ENCODE peak calls at places on chromosomes 2 and 18, in four cellular contexts. One of them, this sample, is unnamed.
A peak's percentile ranks its signal among the peaks of the same experiment; 100 is the strongest.

GRCh38 chr2:80169811-80170594 is 134.5 kb downstream of the LRRTM1 start:
- DNase-seq in OCI-LY7: no peak
- DNase-seq in left lung: no peak
- DNase-seq in prostate gland: no peak
- DNase-seq in this sample: no peak

GRCh38 chr18:57674891-57675290 is 53.3 kb upstream of the NARS1 start:
- DNase-seq in OCI-LY7: no peak
- DNase-seq in prostate gland: no peak
- DNase-seq in left lung: no peak
- DNase-seq in this sample: no peak

GRCh38 chr2:62406573-62407043 is 99.4 kb downstream of the TMEM17 start:
- DNase-seq in prostate gland: no peak
- DNase-seq in left lung: no peak
- DNase-seq in OCI-LY7: no peak
- DNase-seq in this sample: no peak

GRCh38 chr2:112089375-112089774 is 34.3 kb downstream of the TMEM87B start:
- DNase-seq in left lung: no peak
- DNase-seq in OCI-LY7: no peak
- DNase-seq in prostate gland: no peak
- DNase-seq in this sample: no peak

GRCh38 chr18:76466410-76466991 is 28.5 kb downstream of the ZNF516 start:
- DNase-seq in OCI-LY7: no peak
- DNase-seq in prostate gland: no peak
- DNase-seq in left lung: peak; percentile 81
- DNase-seq in this sample: no peak

GRCh38 chr2:37615808-37616673 is 55.4 kb downstream of the CDC42EP3 start:
- DNase-seq in left lung: peak; percentile 83
- DNase-seq in prostate gland: no peak
- DNase-seq in OCI-LY7: peak; percentile 26
- DNase-seq in this sample: peak; percentile 47

GRCh38 chr2:126858991-126859390 is 39.7 kb upstream of the TEX51 start:
- DNase-seq in prostate gland: no peak
- DNase-seq in left lung: no peak
- DNase-seq in OCI-LY7: no peak
- DNase-seq in this sample: no peak

GRCh38 chr2:32977228-32977758 is 30.5 kb downstream of the LTBP1 start:
- DNase-seq in prostate gland: peak; percentile 32
- DNase-seq in OCI-LY7: no peak
- DNase-seq in left lung: no peak
- DNase-seq in this sample: peak; percentile 86

GRCh38 chr2:64641585-64641984 is 12.1 kb downstream of the SERTAD2 start:
- DNase-seq in prostate gland: no peak
- DNase-seq in OCI-LY7: no peak
- DNase-seq in left lung: peak; percentile 25
- DNase-seq in this sample: no peak
- H3K4me1 ChIP-seq in prostate gland: peaks cover 13% of the 10 kb centered on the region
- H3K4me1 ChIP-seq in OCI-LY7: peaks cover 100% of the 10 kb centered on the region
- H3K4me1 ChIP-seq in left lung: peaks cover 82% of the 10 kb centered on the region
- H3K4me1 ChIP-seq in this sample: peaks cover 85% of the 10 kb centered on the region

GRCh38 chr18:55452123-55452611 is 135.8 kb downstream of the TCF4 start:
- DNase-seq in left lung: peak; percentile 56
- DNase-seq in prostate gland: peak; percentile 93
- DNase-seq in OCI-LY7: no peak
- DNase-seq in this sample: no peak

GRCh38 chr18:55446996-55447671 is 140.9 kb downstream of the TCF4 start:
- DNase-seq in prostate gland: no peak
- DNase-seq in OCI-LY7: peak; percentile 81
- DNase-seq in left lung: no peak
- DNase-seq in this sample: no peak

GRCh38 chr18:55447672-55448018 is 140.3 kb downstream of the TCF4 start:
- DNase-seq in left lung: no peak
- DNase-seq in prostate gland: no peak
- DNase-seq in OCI-LY7: peak; percentile 30
- DNase-seq in this sample: no peak

GRCh38 chr18:55449412-55450140 is 138.4 kb downstream of the TCF4 start:
- DNase-seq in left lung: no peak
- DNase-seq in prostate gland: no peak
- DNase-seq in OCI-LY7: peak; percentile 51
- DNase-seq in this sample: no peak

DNA sequence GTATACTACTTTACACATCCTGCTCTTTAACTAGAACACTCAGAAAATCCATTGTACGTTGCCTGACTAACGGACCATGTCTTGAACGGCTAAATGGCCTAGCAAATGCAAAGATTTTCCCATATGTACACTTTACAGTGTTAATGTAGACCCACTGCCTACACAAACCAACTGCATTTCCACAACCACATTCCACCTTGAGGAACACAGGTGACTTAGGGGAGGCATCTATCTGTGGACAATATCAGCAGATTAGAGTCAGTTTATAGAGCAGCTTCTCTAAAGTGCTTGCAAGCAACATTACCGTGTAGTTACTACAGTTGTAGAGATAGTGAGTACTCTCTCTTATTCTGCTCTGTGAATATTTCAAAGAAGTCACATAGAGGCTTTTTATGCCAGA is 139.6 kb downstream of the TCF4 start:
- DNase-seq in OCI-LY7: peak; percentile 58
- DNase-seq in left lung: no peak
- DNase-seq in prostate gland: no peak
- DNase-seq in this sample: no peak
- H3K4me1 ChIP-seq in OCI-LY7: peaks cover 90% of the 10 kb centered on the region
- H3K4me1 ChIP-seq in left lung: no peaks in the 10 kb centered on the region
- H3K4me1 ChIP-seq in prostate gland: no peaks in the 10 kb centered on the region
- H3K4me1 ChIP-seq in this sample: peaks cover 60% of the 10 kb centered on the region

GRCh38 chr2:63840785-63841253 is 877 bp upstream of the UGP2 start:
- DNase-seq in OCI-LY7: peak; percentile 100
- DNase-seq in prostate gland: peak; percentile 99
- DNase-seq in left lung: peak; percentile 98
- DNase-seq in this sample: peak; percentile 99
- H3K4me1 ChIP-seq in OCI-LY7: peaks cover 59% of the 10 kb centered on the region
- H3K4me1 ChIP-seq in prostate gland: no peaks in the 10 kb centered on the region
- H3K4me1 ChIP-seq in left lung: peaks cover 54% of the 10 kb centered on the region
- H3K4me1 ChIP-seq in this sample: peaks cover 55% of the 10 kb centered on the region

GRCh38 chr2:197675711-197676188 is 363 bp upstream of the RFTN2 start:
- DNase-seq in left lung: no peak
- DNase-seq in prostate gland: no peak
- DNase-seq in OCI-LY7: no peak
- DNase-seq in this sample: no peak
- H3K4me1 ChIP-seq in left lung: no peaks in the 10 kb centered on the region
- H3K4me1 ChIP-seq in prostate gland: no peaks in the 10 kb centered on the region
- H3K4me1 ChIP-seq in OCI-LY7: no peaks in the 10 kb centered on the region
- H3K4me1 ChIP-seq in this sample: peaks cover 33% of the 10 kb centered on the region

GRCh38 chr2:36450466-36451196 is 95.1 kb downstream of the CRIM1 start:
- DNase-seq in prostate gland: no peak
- DNase-seq in left lung: no peak
- DNase-seq in OCI-LY7: no peak
- DNase-seq in this sample: no peak
- H3K4me1 ChIP-seq in prostate gland: no peaks in the 10 kb centered on the region
- H3K4me1 ChIP-seq in left lung: peaks cover 8% of the 10 kb centered on the region
- H3K4me1 ChIP-seq in OCI-LY7: no peaks in the 10 kb centered on the region
- H3K4me1 ChIP-seq in this sample: peaks cover 57% of the 10 kb centered on the region

DNA sequence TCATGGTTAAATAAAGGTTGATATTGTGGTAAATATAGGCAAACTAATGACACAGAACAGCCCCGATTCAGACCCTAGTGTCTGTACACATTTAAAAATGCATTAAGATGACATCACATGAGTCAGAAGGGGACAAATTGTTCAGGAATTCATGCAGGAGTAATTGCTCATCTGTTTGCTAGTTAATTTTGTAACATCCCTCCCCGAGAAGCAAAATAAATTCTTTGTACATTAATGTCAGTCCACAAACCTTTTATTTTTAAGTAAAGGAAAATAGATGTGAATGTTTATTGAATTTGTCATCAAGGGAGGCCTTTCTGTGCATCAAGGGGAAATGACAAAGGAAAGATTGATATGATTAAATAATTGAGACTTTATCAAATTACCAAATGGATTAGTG is 69.9 kb downstream of the SH3BP4 start:
- DNase-seq in OCI-LY7: no peak
- DNase-seq in left lung: no peak
- DNase-seq in prostate gland: no peak
- DNase-seq in this sample: no peak
- H3K4me1 ChIP-seq in OCI-LY7: no peaks in the 10 kb centered on the region
- H3K4me1 ChIP-seq in left lung: peaks cover under 1% of the 10 kb centered on the region
- H3K4me1 ChIP-seq in prostate gland: peaks cover 9% of the 10 kb centered on the region
- H3K4me1 ChIP-seq in this sample: peaks cover 31% of the 10 kb centered on the region